ENCODE peak calls at places on chromosome 13, in five cellular contexts. N is colonic mucosa, K is nephron progenitor cell, I is aorta, O is T-helper 2 cell. D is an unnamed sample.

GRCh38 chr13:34107814-34108213 is 289.9 kb downstream of the RFC3 start:
- DNase-seq in N (no peak), K (no peak), I (no peak), O (no peak), D (no peak)

GRCh38 chr13:72726721-72727416 is 560 bp downstream of the MZT1 start:
- DNase-seq in N (peak; percentile 69), K (peak; percentile 70), I (peak; percentile 80), O (peak; percentile 20), D (peak; percentile 87)

GRCh38 chr13:87999141-87999765 is 328.1 kb downstream of the SLITRK5 start:
- DNase-seq in N (no peak), K (no peak), I (no peak), O (no peak), D (no peak)

GRCh38 chr13:95800455-95800854 is 123.5 kb downstream of the DNAJC3 start:
- DNase-seq in N (no peak), K (no peak), I (no peak), O (no peak), D (no peak)

GRCh38 chr13:109241160-109241559 is 545.2 kb downstream of the IRS2 start:
- DNase-seq in N (no peak), K (no peak), I (no peak), O (no peak), D (no peak)

GRCh38 chr13:87234981-87235380 is 436.2 kb upstream of the SLITRK5 start:
- DNase-seq in N (no peak), K (no peak), I (no peak), O (no peak), D (no peak)

GRCh38 chr13:20313896-20314295 is 81.8 kb upstream of the GJB6 start:
- DNase-seq in N (no peak), K (no peak), I (no peak), O (no peak), D (no peak)

GRCh38 chr13:91155512-91156114 is 191.9 kb upstream of the MIR17HG start:
- DNase-seq in N (no peak), K (peak; percentile 55), I (no peak), O (no peak), D (no peak)

GRCh38 chr13:73835138-73835721 is 299.0 kb downstream of the KLF12 start:
- DNase-seq in N (no peak), K (peak; percentile 3), I (no peak), O (no peak), D (no peak)

GRCh38 chr13:29103036-29103800 is 283.1 kb downstream of the MTUS2 start:
- DNase-seq in N (no peak), K (no peak), I (no peak), O (no peak), D (no peak)

GRCh38 chr13:103948477-103948876 is 882.3 kb upstream of the SLC10A2 start:
- DNase-seq in N (no peak), K (no peak), I (no peak), O (no peak), D (no peak)

GRCh38 chr13:26897706-26898550 is 137.3 kb upstream of the GPR12 start:
- DNase-seq in N (no peak), K (no peak), I (no peak), O (no peak), D (peak; percentile 16)

GRCh38 chr13:45807520-45808099 is 43.9 kb downstream of the SIAH3 start:
- DNase-seq in N (no peak), K (no peak), I (no peak), O (no peak), D (no peak)

GRCh38 chr13:80923907-80924306 is 583.0 kb upstream of the SPRY2 start:
- DNase-seq in N (no peak), K (no peak), I (no peak), O (no peak), D (no peak)

GRCh38 chr13:48492123-48493075 is 40.5 kb downstream of the RCBTB2 start:
- DNase-seq in N (peak; percentile 56), K (no peak), I (peak; percentile 82), O (peak; percentile 34), D (peak; percentile 86)

GRCh38 chr13:80239571-80240255 is 101.2 kb downstream of the SPRY2 start:
- DNase-seq in N (no peak), K (no peak), I (no peak), O (no peak), D (no peak)

GRCh38 chr13:79678100-79678499 is 197.1 kb downstream of the NDFIP2 start:
- DNase-seq in N (no peak), K (no peak), I (no peak), O (no peak), D (no peak)

GRCh38 chr13:29498426-29499040 is 97.0 kb downstream of the SLC7A1 start:
- DNase-seq in N (no peak), K (no peak), I (no peak), O (no peak), D (no peak)

GRCh38 chr13:53953205-53953604 is 924.6 kb downstream of the OLFM4 start:
- DNase-seq in N (no peak), K (no peak), I (no peak), O (no peak), D (no peak)

GRCh38 chr13:90485441-90485840 is 862.0 kb upstream of the MIR17HG start:
- DNase-seq in N (no peak), K (no peak), I (no peak), O (no peak), D (no peak)

GRCh38 chr13:32426981-32427851 is 714 bp downstream of the N4BP2L1 start:
- DNase-seq in N (peak; percentile 52), K (peak; percentile 69), I (peak; percentile 83), O (no peak), D (peak; percentile 81)

GRCh38 chr13:34913040-34913439 is 29.0 kb upstream of the NBEA start:
- DNase-seq in N (no peak), K (peak; percentile 53), I (no peak), O (no peak), D (no peak)

GRCh38 chr13:59487883-59488282 is 675.8 kb downstream of the DIAPH3 start:
- DNase-seq in N (no peak), K (no peak), I (no peak), O (no peak), D (no peak)

GRCh38 chr13:108463365-108463764 is 166.0 kb upstream of the MYO16 start:
- DNase-seq in N (no peak), K (no peak), I (no peak), O (no peak), D (no peak)

GRCh38 chr13:41520016-41520698 is 62.8 kb downstream of the RGCC start:
- DNase-seq in N (no peak), K (no peak), I (no peak), O (no peak), D (no peak)

GRCh38 chr13:30664689-30665088 is 47.0 kb downstream of the USPL1 start:
- DNase-seq in N (no peak), K (no peak), I (no peak), O (no peak), D (no peak)

GRCh38 chr13:38872693-38873092 is 117.9 kb downstream of the STOML3 start:
- DNase-seq in N (no peak), K (peak; percentile 68), I (no peak), O (no peak), D (no peak)

GRCh38 chr13:96728463-96728862 is 265.8 kb downstream of the OXGR1 start:
- DNase-seq in N (no peak), K (no peak), I (no peak), O (no peak), D (no peak)

GRCh38 chr13:83883061-83883523 is 818 bp upstream of the SLITRK1 start:
- DNase-seq in N (no peak), K (no peak), I (no peak), O (no peak), D (no peak)

GRCh38 chr13:27617801-27618411 is 2.4 kb downstream of the LNX2 start:
- DNase-seq in N (no peak), K (no peak), I (no peak), O (no peak), D (no peak)

GRCh38 chr13:25762795-25763377 is 288.9 kb downstream of the SHISA2 start:
- DNase-seq in N (no peak), K (no peak), I (no peak), O (no peak), D (no peak)

GRCh38 chr13:59679239-59679638 is 484.5 kb downstream of the DIAPH3 start:
- DNase-seq in N (no peak), K (no peak), I (no peak), O (no peak), D (no peak)

GRCh38 chr13:35293579-35293978 is 182.9 kb downstream of the MAB21L1 start:
- DNase-seq in N (no peak), K (no peak), I (no peak), O (no peak), D (no peak)

GRCh38 chr13:21009036-21009435 is 52.4 kb downstream of the LATS2 start:
- DNase-seq in N (no peak), K (no peak), I (no peak), O (no peak), D (no peak)

GRCh38 chr13:30186644-30187431 is 120.5 kb downstream of the KATNAL1 start:
- DNase-seq in N (no peak), K (no peak), I (no peak), O (no peak), D (no peak)

GRCh38 chr13:59422646-59423045 is 741.1 kb downstream of the DIAPH3 start:
- DNase-seq in N (no peak), K (no peak), I (no peak), O (no peak), D (no peak)

GRCh38 chr13:106349080-106349841 is 186.2 kb downstream of the EFNB2 start:
- DNase-seq in N (peak; percentile 73), K (peak; percentile 44), I (peak; percentile 73), O (no peak), D (no peak)